ENCODE peak calls at places on chromosome 21, in nine cellular contexts. I is NCI-H524, Q is astrocyte of the hippocampus, R is T-helper 9 cell, F is H1, K is cerebellar cortex, H is H9, W is sciatic nerve, U is substantia nigra. V is an unnamed sample.

GRCh38 chr21:22679207-22679606 is 1681.0 kb downstream of the NCAM2 start:
- DNase-seq in W (no peak), F (no peak), U (no peak), Q (no peak), K (no peak), R (no peak), H (no peak), I (no peak), V (no peak)

GRCh38 chr21:42733037-42733632 is 79.7 kb downstream of the PDE9A start:
- DNase-seq in Q (peak; percentile 89), U (no peak), I (no peak), W (no peak), K (no peak), R (no peak), H (no peak), F (no peak), V (no peak)

GRCh38 chr21:38236232-38236631 is 20.6 kb upstream of the KCNJ15 start:
- DNase-seq in H (no peak), U (no peak), R (no peak), I (no peak), K (no peak), Q (no peak), W (no peak), F (no peak), V (no peak)

GRCh38 chr21:43764576-43765495 is 11.3 kb downstream of the CSTB start:
- DNase-seq in I (no peak), F (no peak), H (no peak), W (no peak), U (no peak), K (no peak), R (no peak), Q (peak; percentile 39), V (no peak)

GRCh38 chr21:17388226-17388625 is 124.6 kb upstream of the CXADR start:
- DNase-seq in W (no peak), F (no peak), Q (no peak), R (no peak), I (no peak), H (no peak), U (no peak), K (peak; percentile 13), V (no peak)

GRCh38 chr21:46425061-46425460 is 33.6 kb upstream of the DIP2A start:
- DNase-seq in Q (no peak), F (no peak), H (no peak), K (no peak), W (no peak), R (no peak), U (no peak), I (peak; percentile 71), V (no peak)

GRCh38 chr21:33362044-33362555 is 37.3 kb downstream of the IFNAR1 start:
- DNase-seq in K (peak; percentile 54), W (no peak), R (peak; percentile 63), I (peak; percentile 18), H (peak; percentile 92), Q (no peak), F (peak; percentile 56), U (no peak), V (peak; percentile 63)

GRCh38 chr21:26027696-26028095 is 142.9 kb downstream of the APP start:
- DNase-seq in F (no peak), K (no peak), H (no peak), R (no peak), Q (no peak), I (no peak), W (no peak), U (no peak), V (no peak)

V was measured in iPS-NIHi11.